ENCODE peak calls at places on chromosomes 3 and 15, in eight cellular contexts. One of them, this sample, is unnamed.

GRCh38 chr3:13139471-13140065 is 66.3 kb upstream of the IQSEC1 start:
- DNase-seq in ACHN: no peak
- DNase-seq in H7: no peak
- DNase-seq in CD8-positive, alpha-beta T cell: no peak
- DNase-seq in NCI-H2171 treated with DMSO at 0.1 percent for 48 hours: no peak
- DNase-seq in naive B cell: no peak
- DNase-seq in RCC 7860: no peak
- DNase-seq in mucosa of gallbladder: no peak
- DNase-seq in this sample: no peak

GRCh38 chr15:70806992-70807712 is 43.8 kb upstream of the UACA start:
- DNase-seq in H7: no peak
- DNase-seq in naive B cell: no peak
- DNase-seq in RCC 7860: peak
- DNase-seq in NCI-H2171 treated with DMSO at 0.1 percent for 48 hours: no peak
- DNase-seq in ACHN: no peak
- DNase-seq in mucosa of gallbladder: peak
- DNase-seq in CD8-positive, alpha-beta T cell: no peak
- DNase-seq in this sample: peak

GRCh38 chr15:60575995-60576394 is 97.1 kb upstream of the ICE2 start:
- DNase-seq in naive B cell: no peak
- DNase-seq in ACHN: no peak
- DNase-seq in RCC 7860: no peak
- DNase-seq in CD8-positive, alpha-beta T cell: no peak
- DNase-seq in H7: no peak
- DNase-seq in NCI-H2171 treated with DMSO at 0.1 percent for 48 hours: no peak
- DNase-seq in mucosa of gallbladder: no peak
- DNase-seq in this sample: no peak

GRCh38 chr15:72866086-72866646 is 82.6 kb upstream of the ADPGK start:
- DNase-seq in mucosa of gallbladder: no peak
- DNase-seq in naive B cell: no peak
- DNase-seq in H7: no peak
- DNase-seq in NCI-H2171 treated with DMSO at 0.1 percent for 48 hours: no peak
- DNase-seq in RCC 7860: no peak
- DNase-seq in ACHN: no peak
- DNase-seq in CD8-positive, alpha-beta T cell: no peak
- DNase-seq in this sample: no peak

GRCh38 chr15:71332605-71333004 is 217.3 kb downstream of the THSD4 start:
- DNase-seq in RCC 7860: no peak
- DNase-seq in ACHN: no peak
- DNase-seq in mucosa of gallbladder: no peak
- DNase-seq in NCI-H2171 treated with DMSO at 0.1 percent for 48 hours: no peak
- DNase-seq in CD8-positive, alpha-beta T cell: no peak
- DNase-seq in H7: no peak
- DNase-seq in naive B cell: no peak
- DNase-seq in this sample: no peak

GRCh38 chr3:190076601-190077444 is 43.9 kb downstream of the P3H2 start:
- DNase-seq in H7: no peak
- DNase-seq in RCC 7860: peak
- DNase-seq in CD8-positive, alpha-beta T cell: no peak
- DNase-seq in naive B cell: no peak
- DNase-seq in ACHN: peak
- DNase-seq in mucosa of gallbladder: peak
- DNase-seq in NCI-H2171 treated with DMSO at 0.1 percent for 48 hours: peak
- DNase-seq in this sample: peak

GRCh38 chr15:39784125-39784524 is 1.5 kb upstream of the FSIP1 start:
- DNase-seq in H7: no peak
- DNase-seq in NCI-H2171 treated with DMSO at 0.1 percent for 48 hours: no peak
- DNase-seq in CD8-positive, alpha-beta T cell: no peak
- DNase-seq in ACHN: no peak
- DNase-seq in naive B cell: no peak
- DNase-seq in mucosa of gallbladder: no peak
- DNase-seq in RCC 7860: no peak
- DNase-seq in this sample: no peak

GRCh38 chr3:51110586-51110985 is 274.5 kb upstream of the MANF start:
- DNase-seq in CD8-positive, alpha-beta T cell: no peak
- DNase-seq in H7: no peak
- DNase-seq in ACHN: no peak
- DNase-seq in NCI-H2171 treated with DMSO at 0.1 percent for 48 hours: no peak
- DNase-seq in naive B cell: no peak
- DNase-seq in RCC 7860: no peak
- DNase-seq in mucosa of gallbladder: no peak
- DNase-seq in this sample: no peak

GRCh38 chr3:52546111-52546901 is 9.9 kb downstream of the UQCC5 start:
- DNase-seq in CD8-positive, alpha-beta T cell: no peak
- DNase-seq in RCC 7860: no peak
- DNase-seq in H7: no peak
- DNase-seq in mucosa of gallbladder: no peak
- DNase-seq in ACHN: no peak
- DNase-seq in naive B cell: no peak
- DNase-seq in NCI-H2171 treated with DMSO at 0.1 percent for 48 hours: no peak
- DNase-seq in this sample: no peak

GRCh38 chr3:23501201-23501824 is 298.2 kb downstream of the UBE2E2 start:
- DNase-seq in mucosa of gallbladder: no peak
- DNase-seq in H7: no peak
- DNase-seq in RCC 7860: no peak
- DNase-seq in CD8-positive, alpha-beta T cell: no peak
- DNase-seq in ACHN: no peak
- DNase-seq in NCI-H2171 treated with DMSO at 0.1 percent for 48 hours: no peak
- DNase-seq in naive B cell: no peak
- DNase-seq in this sample: no peak

GRCh38 chr3:37536033-37536432 is 325.6 kb upstream of the CTDSPL start:
- DNase-seq in CD8-positive, alpha-beta T cell: no peak
- DNase-seq in RCC 7860: no peak
- DNase-seq in ACHN: no peak
- DNase-seq in NCI-H2171 treated with DMSO at 0.1 percent for 48 hours: no peak
- DNase-seq in naive B cell: no peak
- DNase-seq in mucosa of gallbladder: no peak
- DNase-seq in H7: no peak
- DNase-seq in this sample: no peak

GRCh38 chr15:31485431-31485830 is 158.8 kb downstream of the KLF13 start:
- DNase-seq in RCC 7860: no peak
- DNase-seq in H7: no peak
- DNase-seq in naive B cell: no peak
- DNase-seq in ACHN: no peak
- DNase-seq in CD8-positive, alpha-beta T cell: no peak
- DNase-seq in mucosa of gallbladder: no peak
- DNase-seq in NCI-H2171 treated with DMSO at 0.1 percent for 48 hours: no peak
- DNase-seq in this sample: no peak

GRCh38 chr15:42457445-42458442 is 33.2 kb downstream of the ZNF106 start:
- DNase-seq in NCI-H2171 treated with DMSO at 0.1 percent for 48 hours: no peak
- DNase-seq in RCC 7860: no peak
- DNase-seq in mucosa of gallbladder: peak
- DNase-seq in H7: peak
- DNase-seq in ACHN: no peak
- DNase-seq in CD8-positive, alpha-beta T cell: no peak
- DNase-seq in naive B cell: peak
- DNase-seq in this sample: peak

GRCh38 chr3:107943860-107944543 is 146.8 kb downstream of the CD47 start:
- DNase-seq in mucosa of gallbladder: no peak
- DNase-seq in RCC 7860: no peak
- DNase-seq in CD8-positive, alpha-beta T cell: no peak
- DNase-seq in NCI-H2171 treated with DMSO at 0.1 percent for 48 hours: no peak
- DNase-seq in naive B cell: no peak
- DNase-seq in ACHN: no peak
- DNase-seq in H7: no peak
- DNase-seq in this sample: no peak

GRCh38 chr3:34005886-34006285 is 207.5 kb downstream of the PDCD6IP start:
- DNase-seq in H7: no peak
- DNase-seq in NCI-H2171 treated with DMSO at 0.1 percent for 48 hours: no peak
- DNase-seq in naive B cell: no peak
- DNase-seq in ACHN: no peak
- DNase-seq in CD8-positive, alpha-beta T cell: no peak
- DNase-seq in RCC 7860: peak
- DNase-seq in mucosa of gallbladder: no peak
- DNase-seq in this sample: no peak

GRCh38 chr3:129549006-129549800 is 6.2 kb downstream of the H1-8 start:
- DNase-seq in CD8-positive, alpha-beta T cell: no peak
- DNase-seq in ACHN: no peak
- DNase-seq in mucosa of gallbladder: no peak
- DNase-seq in H7: no peak
- DNase-seq in RCC 7860: no peak
- DNase-seq in naive B cell: no peak
- DNase-seq in NCI-H2171 treated with DMSO at 0.1 percent for 48 hours: no peak
- DNase-seq in this sample: no peak

GRCh38 chr3:8576841-8577553 is 67.6 kb downstream of the SSUH2 start:
- DNase-seq in NCI-H2171 treated with DMSO at 0.1 percent for 48 hours: no peak
- DNase-seq in RCC 7860: no peak
- DNase-seq in CD8-positive, alpha-beta T cell: no peak
- DNase-seq in H7: no peak
- DNase-seq in ACHN: no peak
- DNase-seq in naive B cell: no peak
- DNase-seq in mucosa of gallbladder: peak
- DNase-seq in this sample: no peak

GRCh38 chr3:89522168-89522567 is 414.7 kb downstream of the EPHA3 start:
- DNase-seq in mucosa of gallbladder: no peak
- DNase-seq in naive B cell: no peak
- DNase-seq in CD8-positive, alpha-beta T cell: no peak
- DNase-seq in NCI-H2171 treated with DMSO at 0.1 percent for 48 hours: no peak
- DNase-seq in ACHN: no peak
- DNase-seq in RCC 7860: no peak
- DNase-seq in H7: no peak
- DNase-seq in this sample: no peak

GRCh38 chr15:47762621-47763020 is 45.3 kb downstream of the SEMA6D start:
- DNase-seq in H7: no peak
- DNase-seq in CD8-positive, alpha-beta T cell: no peak
- DNase-seq in ACHN: no peak
- DNase-seq in NCI-H2171 treated with DMSO at 0.1 percent for 48 hours: peak
- DNase-seq in mucosa of gallbladder: no peak
- DNase-seq in naive B cell: no peak
- DNase-seq in RCC 7860: no peak
- DNase-seq in this sample: no peak

GRCh38 chr15:33138000-33138399 is 56.5 kb downstream of the FMN1 start:
- DNase-seq in CD8-positive, alpha-beta T cell: no peak
- DNase-seq in ACHN: no peak
- DNase-seq in naive B cell: no peak
- DNase-seq in H7: no peak
- DNase-seq in mucosa of gallbladder: no peak
- DNase-seq in NCI-H2171 treated with DMSO at 0.1 percent for 48 hours: peak
- DNase-seq in RCC 7860: no peak
- DNase-seq in this sample: no peak

GRCh38 chr3:58522759-58523425 is 14.1 kb downstream of the ACOX2 start:
- DNase-seq in H7: peak
- DNase-seq in ACHN: no peak
- DNase-seq in naive B cell: no peak
- DNase-seq in NCI-H2171 treated with DMSO at 0.1 percent for 48 hours: no peak
- DNase-seq in CD8-positive, alpha-beta T cell: no peak
- DNase-seq in RCC 7860: no peak
- DNase-seq in mucosa of gallbladder: no peak
- DNase-seq in this sample: no peak

GRCh38 chr3:72390841-72391240 is 457.4 kb downstream of the SHQ1 start:
- DNase-seq in mucosa of gallbladder: no peak
- DNase-seq in RCC 7860: no peak
- DNase-seq in naive B cell: no peak
- DNase-seq in ACHN: peak
- DNase-seq in H7: no peak
- DNase-seq in CD8-positive, alpha-beta T cell: no peak
- DNase-seq in NCI-H2171 treated with DMSO at 0.1 percent for 48 hours: no peak
- DNase-seq in this sample: no peak

GRCh38 chr15:44675911-44676310 is 12.4 kb upstream of the SPG11 start:
- DNase-seq in NCI-H2171 treated with DMSO at 0.1 percent for 48 hours: no peak
- DNase-seq in naive B cell: peak
- DNase-seq in mucosa of gallbladder: no peak
- DNase-seq in H7: no peak
- DNase-seq in CD8-positive, alpha-beta T cell: no peak
- DNase-seq in ACHN: no peak
- DNase-seq in RCC 7860: no peak
- DNase-seq in this sample: no peak

GRCh38 chr15:57509121-57509520 is 82.6 kb upstream of the MYZAP start:
- DNase-seq in H7: no peak
- DNase-seq in ACHN: peak
- DNase-seq in CD8-positive, alpha-beta T cell: no peak
- DNase-seq in mucosa of gallbladder: no peak
- DNase-seq in RCC 7860: peak
- DNase-seq in naive B cell: no peak
- DNase-seq in NCI-H2171 treated with DMSO at 0.1 percent for 48 hours: no peak
- DNase-seq in this sample: no peak

GRCh38 chr15:91228391-91228790 is 128.3 kb downstream of the SV2B start:
- DNase-seq in naive B cell: no peak
- DNase-seq in NCI-H2171 treated with DMSO at 0.1 percent for 48 hours: no peak
- DNase-seq in mucosa of gallbladder: no peak
- DNase-seq in ACHN: no peak
- DNase-seq in H7: no peak
- DNase-seq in RCC 7860: no peak
- DNase-seq in CD8-positive, alpha-beta T cell: no peak
- DNase-seq in this sample: no peak

GRCh38 chr3:175199961-175200360 is 340.8 kb downstream of the NAALADL2 start:
- DNase-seq in RCC 7860: no peak
- DNase-seq in NCI-H2171 treated with DMSO at 0.1 percent for 48 hours: no peak
- DNase-seq in naive B cell: no peak
- DNase-seq in mucosa of gallbladder: no peak
- DNase-seq in ACHN: no peak
- DNase-seq in CD8-positive, alpha-beta T cell: no peak
- DNase-seq in H7: no peak
- DNase-seq in this sample: no peak

GRCh38 chr15:58900628-58901027 is 32.9 kb downstream of the SLTM start:
- DNase-seq in H7: no peak
- DNase-seq in naive B cell: no peak
- DNase-seq in NCI-H2171 treated with DMSO at 0.1 percent for 48 hours: no peak
- DNase-seq in RCC 7860: no peak
- DNase-seq in ACHN: no peak
- DNase-seq in CD8-positive, alpha-beta T cell: no peak
- DNase-seq in mucosa of gallbladder: no peak
- DNase-seq in this sample: no peak

GRCh38 chr15:62391565-62392262 is 226.6 kb upstream of the C2CD4B start:
- DNase-seq in naive B cell: no peak
- DNase-seq in ACHN: peak
- DNase-seq in H7: peak
- DNase-seq in mucosa of gallbladder: peak
- DNase-seq in RCC 7860: no peak
- DNase-seq in NCI-H2171 treated with DMSO at 0.1 percent for 48 hours: peak
- DNase-seq in CD8-positive, alpha-beta T cell: peak
- DNase-seq in this sample: peak

GRCh38 chr3:81242871-81243270 is 518.6 kb downstream of the GBE1 start:
- DNase-seq in CD8-positive, alpha-beta T cell: no peak
- DNase-seq in RCC 7860: no peak
- DNase-seq in NCI-H2171 treated with DMSO at 0.1 percent for 48 hours: no peak
- DNase-seq in naive B cell: no peak
- DNase-seq in ACHN: peak
- DNase-seq in mucosa of gallbladder: no peak
- DNase-seq in H7: no peak
- DNase-seq in this sample: no peak

GRCh38 chr15:62147149-62148013 is 17.7 kb downstream of the C2CD4B start:
- DNase-seq in RCC 7860: no peak
- DNase-seq in H7: no peak
- DNase-seq in NCI-H2171 treated with DMSO at 0.1 percent for 48 hours: no peak
- DNase-seq in mucosa of gallbladder: peak
- DNase-seq in CD8-positive, alpha-beta T cell: no peak
- DNase-seq in ACHN: no peak
- DNase-seq in naive B cell: no peak
- DNase-seq in this sample: peak

GRCh38 chr15:43519207-43519606 is 1.8 kb downstream of the MAP1A start:
- DNase-seq in ACHN: no peak
- DNase-seq in RCC 7860: no peak
- DNase-seq in CD8-positive, alpha-beta T cell: no peak
- DNase-seq in NCI-H2171 treated with DMSO at 0.1 percent for 48 hours: no peak
- DNase-seq in mucosa of gallbladder: no peak
- DNase-seq in naive B cell: no peak
- DNase-seq in H7: peak
- DNase-seq in this sample: no peak

GRCh38 chr15:77028451-77029165 is 33.7 kb downstream of the PSTPIP1 start:
- DNase-seq in RCC 7860: peak
- DNase-seq in CD8-positive, alpha-beta T cell: no peak
- DNase-seq in ACHN: no peak
- DNase-seq in naive B cell: no peak
- DNase-seq in mucosa of gallbladder: no peak
- DNase-seq in H7: no peak
- DNase-seq in NCI-H2171 treated with DMSO at 0.1 percent for 48 hours: no peak
- DNase-seq in this sample: no peak

GRCh38 chr15:93974804-93975481 is 256.4 kb upstream of the MCTP2 start:
- DNase-seq in RCC 7860: no peak
- DNase-seq in ACHN: peak
- DNase-seq in naive B cell: no peak
- DNase-seq in CD8-positive, alpha-beta T cell: no peak
- DNase-seq in mucosa of gallbladder: no peak
- DNase-seq in NCI-H2171 treated with DMSO at 0.1 percent for 48 hours: peak
- DNase-seq in H7: peak
- DNase-seq in this sample: peak

GRCh38 chr15:74869726-74870407 is 3.3 kb downstream of the SCAMP2 start:
- DNase-seq in mucosa of gallbladder: peak
- DNase-seq in CD8-positive, alpha-beta T cell: no peak
- DNase-seq in NCI-H2171 treated with DMSO at 0.1 percent for 48 hours: no peak
- DNase-seq in ACHN: no peak
- DNase-seq in RCC 7860: no peak
- DNase-seq in H7: no peak
- DNase-seq in naive B cell: peak
- DNase-seq in this sample: peak

This sample was measured in body of pancreas.